ENCODE peak calls at places on chromosomes 4 and X, in ten cellular contexts. One of them, this sample, is unnamed.

GRCh38 chrX:132257116-132257515 is 37.9 kb upstream of the RAP2C start:
- DNase-seq in ovary: no peak
- DNase-seq in uterus: no peak
- DNase-seq in epithelial cell of esophagus: no peak
- DNase-seq in A549: no peak
- DNase-seq in WTC11: no peak
- DNase-seq in pancreas: no peak
- DNase-seq in cardiac fibroblast: peak; percentile 2
- DNase-seq in GM23338: no peak
- DNase-seq in B cell: no peak
- DNase-seq in this sample: no peak

GRCh38 chrX:153598541-153599191 is at the start of gene CCNQ:
- DNase-seq in uterus: no peak
- DNase-seq in ovary: peak; percentile 36
- DNase-seq in pancreas: no peak
- DNase-seq in cardiac fibroblast: peak; percentile 34
- DNase-seq in B cell: no peak
- DNase-seq in A549: peak; percentile 32
- DNase-seq in WTC11: peak; percentile 22
- DNase-seq in GM23338: peak; percentile 44
- DNase-seq in epithelial cell of esophagus: peak; percentile 36
- DNase-seq in this sample: peak; percentile 23

GRCh38 chr4:89263265-89263664 is 44.3 kb downstream of the GPRIN3 start:
- DNase-seq in pancreas: no peak
- DNase-seq in uterus: no peak
- DNase-seq in A549: no peak
- DNase-seq in cardiac fibroblast: no peak
- DNase-seq in ovary: no peak
- DNase-seq in GM23338: peak; percentile 46
- DNase-seq in epithelial cell of esophagus: no peak
- DNase-seq in B cell: no peak
- DNase-seq in WTC11: no peak
- DNase-seq in this sample: no peak

GRCh38 chrX:78384486-78384885 is 57.1 kb upstream of the CYSLTR1 start:
- DNase-seq in B cell: no peak
- DNase-seq in A549: no peak
- DNase-seq in WTC11: no peak
- DNase-seq in epithelial cell of esophagus: peak; percentile 11
- DNase-seq in ovary: no peak
- DNase-seq in cardiac fibroblast: no peak
- DNase-seq in GM23338: no peak
- DNase-seq in pancreas: no peak
- DNase-seq in uterus: no peak
- DNase-seq in this sample: no peak

GRCh38 chr4:624705-625590 is at the start of gene PDE6B:
- DNase-seq in A549: no peak
- DNase-seq in ovary: no peak
- DNase-seq in GM23338: peak; percentile 52
- DNase-seq in WTC11: peak; percentile 38
- DNase-seq in cardiac fibroblast: no peak
- DNase-seq in uterus: no peak
- DNase-seq in B cell: no peak
- DNase-seq in pancreas: no peak
- DNase-seq in epithelial cell of esophagus: no peak
- DNase-seq in this sample: no peak

GRCh38 chr4:125994024-125994423 is 679.3 kb downstream of the FAT4 start:
- DNase-seq in WTC11: no peak
- DNase-seq in epithelial cell of esophagus: no peak
- DNase-seq in GM23338: no peak
- DNase-seq in A549: no peak
- DNase-seq in pancreas: no peak
- DNase-seq in ovary: no peak
- DNase-seq in cardiac fibroblast: no peak
- DNase-seq in B cell: no peak
- DNase-seq in uterus: no peak
- DNase-seq in this sample: no peak

GRCh38 chr4:183443609-183444148 is 757 bp upstream of the CDKN2AIP start:
- DNase-seq in cardiac fibroblast: no peak
- DNase-seq in uterus: no peak
- DNase-seq in B cell: peak; percentile 60
- DNase-seq in pancreas: no peak
- DNase-seq in WTC11: peak; percentile 68
- DNase-seq in ovary: no peak
- DNase-seq in A549: no peak
- DNase-seq in GM23338: peak; percentile 77
- DNase-seq in epithelial cell of esophagus: no peak
- DNase-seq in this sample: peak; percentile 61

GRCh38 chrX:49876750-49877149 is 2.5 kb upstream of the USP27X start:
- DNase-seq in pancreas: peak; percentile 19
- DNase-seq in A549: peak; percentile 30
- DNase-seq in uterus: no peak
- DNase-seq in ovary: no peak
- DNase-seq in B cell: no peak
- DNase-seq in GM23338: peak; percentile 51
- DNase-seq in WTC11: no peak
- DNase-seq in epithelial cell of esophagus: peak; percentile 40
- DNase-seq in cardiac fibroblast: peak; percentile 40
- DNase-seq in this sample: peak; percentile 35

GRCh38 chr4:168398188-168398587 is 79.6 kb upstream of the DDX60 start:
- DNase-seq in uterus: no peak
- DNase-seq in GM23338: no peak
- DNase-seq in pancreas: no peak
- DNase-seq in cardiac fibroblast: no peak
- DNase-seq in ovary: no peak
- DNase-seq in B cell: no peak
- DNase-seq in A549: no peak
- DNase-seq in epithelial cell of esophagus: no peak
- DNase-seq in WTC11: no peak
- DNase-seq in this sample: no peak

DNA sequence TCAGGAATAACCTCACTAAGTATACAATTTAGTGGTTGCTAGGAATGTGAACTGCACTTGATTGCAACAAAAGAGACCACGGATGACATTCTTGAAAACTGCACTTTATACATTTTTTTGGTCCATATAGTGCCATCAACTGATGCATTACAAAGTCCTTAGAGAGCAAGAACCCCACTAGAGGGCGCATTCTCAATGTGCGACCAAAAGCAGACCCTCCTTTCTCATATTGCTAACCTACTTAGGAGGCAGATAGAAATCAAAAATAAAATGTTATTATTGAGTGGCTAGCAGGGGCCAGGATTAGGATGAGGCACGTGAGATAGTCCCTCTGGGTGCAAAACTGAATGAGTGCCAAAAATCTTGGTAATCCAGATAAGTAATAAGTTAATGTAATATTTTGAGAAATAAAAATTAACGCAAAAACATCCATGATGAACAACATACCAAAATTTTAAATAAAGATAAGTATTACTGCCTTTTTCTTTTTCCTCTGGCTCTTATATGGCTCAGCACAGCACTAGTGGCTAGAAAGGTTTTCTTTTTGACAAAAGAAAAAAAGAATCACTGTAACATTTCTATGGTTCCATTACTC is 99.0 kb upstream of the IQCM start:
- DNase-seq in ovary: no peak
- DNase-seq in uterus: no peak
- DNase-seq in WTC11: peak; percentile 54
- DNase-seq in B cell: no peak
- DNase-seq in GM23338: peak; percentile 83
- DNase-seq in epithelial cell of esophagus: peak; percentile 61
- DNase-seq in cardiac fibroblast: peak; percentile 73
- DNase-seq in pancreas: no peak
- DNase-seq in A549: peak; percentile 57
- DNase-seq in this sample: peak; percentile 60
- TF ChIP-seq CTCF in ovary: no peak
- TF ChIP-seq CTCF in uterus: no peak
- TF ChIP-seq CTCF in WTC11: peak; percentile 61
- TF ChIP-seq CTCF in B cell: peak; percentile 39
- TF ChIP-seq CTCF in GM23338: peak; percentile 96
- TF ChIP-seq CTCF in epithelial cell of esophagus: peak; percentile 73
- TF ChIP-seq CTCF in cardiac fibroblast: peak; percentile 84
- TF ChIP-seq CTCF in pancreas: no peak
- TF ChIP-seq CTCF in A549: peak; percentile 67
- TF ChIP-seq CTCF in this sample: peak; percentile 62

GRCh38 chr4:128782076-128782715 is 27.3 kb upstream of the JADE1 start:
- DNase-seq in ovary: no peak
- DNase-seq in epithelial cell of esophagus: peak; percentile 23
- DNase-seq in A549: peak; percentile 38
- DNase-seq in WTC11: peak; percentile 40
- DNase-seq in B cell: peak; percentile 49
- DNase-seq in GM23338: peak; percentile 52
- DNase-seq in pancreas: no peak
- DNase-seq in cardiac fibroblast: peak; percentile 10
- DNase-seq in uterus: peak; percentile 20
- DNase-seq in this sample: peak; percentile 60
- TF ChIP-seq CTCF in ovary: no peak
- TF ChIP-seq CTCF in epithelial cell of esophagus: no peak
- TF ChIP-seq CTCF in A549: peak; percentile 20
- TF ChIP-seq CTCF in WTC11: no peak
- TF ChIP-seq CTCF in B cell: peak; percentile 64
- TF ChIP-seq CTCF in GM23338: peak; percentile 49
- TF ChIP-seq CTCF in pancreas: no peak
- TF ChIP-seq CTCF in cardiac fibroblast: no peak
- TF ChIP-seq CTCF in uterus: no peak
- TF ChIP-seq CTCF in this sample: peak; percentile 35

DNA sequence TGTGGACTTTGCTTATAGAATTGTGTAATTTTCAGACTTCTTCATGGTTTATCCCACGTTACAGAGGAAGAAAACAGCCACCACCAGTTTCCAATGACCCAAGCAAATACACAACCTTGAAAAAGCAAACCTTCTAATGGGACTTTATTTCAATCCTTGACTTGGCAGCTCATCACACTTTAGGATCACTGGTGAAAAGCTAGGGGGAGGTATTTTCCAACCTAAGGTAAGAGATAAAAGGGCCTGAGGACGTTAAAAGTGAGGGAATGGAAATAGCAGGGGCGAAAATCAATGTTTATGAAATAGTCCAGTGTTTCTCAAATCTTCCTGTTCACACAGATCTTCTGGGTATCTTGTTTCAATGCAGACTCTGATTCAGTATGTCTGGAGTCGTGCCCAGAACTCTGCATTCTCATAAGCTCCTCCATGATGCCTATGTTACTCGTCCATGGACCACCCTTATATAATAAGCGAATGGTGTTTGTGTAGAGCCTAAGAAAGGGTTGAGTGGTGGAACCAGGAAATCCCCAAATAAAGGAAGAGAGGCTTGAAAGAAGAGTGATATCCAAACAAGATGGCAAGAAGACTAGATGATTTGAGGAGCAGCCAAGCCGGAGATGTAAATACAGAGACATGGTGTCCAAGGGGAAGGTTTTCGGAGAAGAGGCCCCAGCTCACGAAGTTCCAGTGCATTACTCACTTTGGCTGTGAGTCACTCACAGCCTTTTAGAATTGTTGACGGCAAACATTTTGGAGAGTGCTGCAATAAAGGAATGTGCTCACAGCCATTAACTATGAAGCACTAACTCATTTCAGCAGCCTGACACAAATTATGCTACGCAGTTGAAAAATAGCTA is 215.6 kb upstream of the PPARGC1A start:
- DNase-seq in WTC11: no peak
- DNase-seq in ovary: no peak
- DNase-seq in B cell: no peak
- DNase-seq in epithelial cell of esophagus: peak; percentile 76
- DNase-seq in cardiac fibroblast: peak; percentile 97
- DNase-seq in GM23338: no peak
- DNase-seq in pancreas: peak; percentile 12
- DNase-seq in A549: no peak
- DNase-seq in uterus: no peak
- DNase-seq in this sample: no peak
- TF ChIP-seq CTCF in WTC11: no peak
- TF ChIP-seq CTCF in ovary: no peak
- TF ChIP-seq CTCF in B cell: no peak
- TF ChIP-seq CTCF in epithelial cell of esophagus: no peak
- TF ChIP-seq CTCF in cardiac fibroblast: no peak
- TF ChIP-seq CTCF in GM23338: peak; percentile 29
- TF ChIP-seq CTCF in pancreas: no peak
- TF ChIP-seq CTCF in A549: no peak
- TF ChIP-seq CTCF in uterus: no peak
- TF ChIP-seq CTCF in this sample: no peak

GRCh38 chr4:57193164-57193810 is 83.1 kb upstream of the IGFBP7 start:
- DNase-seq in cardiac fibroblast: no peak
- DNase-seq in epithelial cell of esophagus: no peak
- DNase-seq in ovary: no peak
- DNase-seq in A549: no peak
- DNase-seq in GM23338: no peak
- DNase-seq in uterus: peak; percentile 22
- DNase-seq in WTC11: no peak
- DNase-seq in B cell: no peak
- DNase-seq in pancreas: no peak
- DNase-seq in this sample: no peak

GRCh38 chr4:57195622-57196021 is 85.4 kb upstream of the IGFBP7 start:
- DNase-seq in ovary: no peak
- DNase-seq in uterus: no peak
- DNase-seq in pancreas: no peak
- DNase-seq in A549: no peak
- DNase-seq in epithelial cell of esophagus: no peak
- DNase-seq in WTC11: no peak
- DNase-seq in B cell: no peak
- DNase-seq in cardiac fibroblast: no peak
- DNase-seq in GM23338: no peak
- DNase-seq in this sample: no peak

GRCh38 chr4:57190651-57191481 is 80.7 kb upstream of the IGFBP7 start:
- DNase-seq in cardiac fibroblast: peak; percentile 55
- DNase-seq in GM23338: peak; percentile 89
- DNase-seq in epithelial cell of esophagus: peak; percentile 38
- DNase-seq in WTC11: peak; percentile 78
- DNase-seq in B cell: no peak
- DNase-seq in A549: peak; percentile 49
- DNase-seq in ovary: no peak
- DNase-seq in uterus: no peak
- DNase-seq in pancreas: peak; percentile 23
- DNase-seq in this sample: peak; percentile 41

GRCh38 chr4:57191523-57192034 is 81.4 kb upstream of the IGFBP7 start:
- DNase-seq in cardiac fibroblast: no peak
- DNase-seq in uterus: no peak
- DNase-seq in A549: no peak
- DNase-seq in GM23338: peak; percentile 75
- DNase-seq in WTC11: peak; percentile 22
- DNase-seq in epithelial cell of esophagus: peak; percentile 11
- DNase-seq in pancreas: peak; percentile 47
- DNase-seq in ovary: no peak
- DNase-seq in B cell: no peak
- DNase-seq in this sample: no peak

DNA sequence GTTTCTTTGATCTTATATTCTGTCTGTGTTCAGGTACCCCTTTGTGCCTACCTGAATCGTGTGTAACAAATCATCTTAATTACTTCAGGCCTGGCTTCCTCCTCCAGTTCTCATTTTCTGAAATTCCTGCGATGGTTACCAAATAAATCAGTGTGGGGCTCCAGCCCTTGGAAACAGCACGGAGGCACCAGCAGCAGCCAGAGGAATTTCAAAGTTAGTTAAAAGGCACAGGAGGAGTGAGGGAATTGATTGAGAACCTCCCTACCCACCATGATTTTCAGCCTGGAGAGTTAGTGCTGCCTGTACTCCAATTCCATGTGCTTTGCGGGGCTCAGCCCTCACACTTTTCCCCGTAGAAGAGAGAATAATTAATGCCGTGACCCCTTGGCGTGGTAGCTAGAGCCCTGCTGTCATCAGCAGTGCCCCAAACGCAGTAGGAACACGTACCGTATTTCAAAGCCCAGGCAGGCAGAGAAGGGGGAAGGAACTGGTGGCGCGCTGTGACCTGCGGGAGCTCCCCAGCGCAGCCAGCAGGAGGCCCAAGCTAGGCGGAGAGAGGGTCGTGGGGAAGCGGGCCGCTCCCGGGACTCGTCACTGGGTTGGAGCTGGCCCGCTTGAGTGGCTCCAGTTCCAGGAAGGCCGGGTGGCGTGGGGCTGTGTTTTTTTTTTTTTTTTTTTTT is 84.0 kb upstream of the IGFBP7 start:
- DNase-seq in uterus: no peak
- DNase-seq in ovary: no peak
- DNase-seq in cardiac fibroblast: no peak
- DNase-seq in epithelial cell of esophagus: no peak
- DNase-seq in A549: no peak
- DNase-seq in B cell: no peak
- DNase-seq in pancreas: no peak
- DNase-seq in WTC11: peak; percentile 52
- DNase-seq in GM23338: peak; percentile 79
- DNase-seq in this sample: no peak
- TF ChIP-seq CTCF in uterus: no peak
- TF ChIP-seq CTCF in ovary: no peak
- TF ChIP-seq CTCF in cardiac fibroblast: no peak
- TF ChIP-seq CTCF in epithelial cell of esophagus: no peak
- TF ChIP-seq CTCF in A549: no peak
- TF ChIP-seq CTCF in B cell: no peak
- TF ChIP-seq CTCF in pancreas: no peak
- TF ChIP-seq CTCF in WTC11: no peak
- TF ChIP-seq CTCF in GM23338: no peak
- TF ChIP-seq CTCF in this sample: no peak

This sample was measured in activated CD8-positive, alpha-beta T cell treated with anti-CD3 and anti-CD28 coated beads for 36 hours.